ENCODE peak calls at places on chromosomes 1 and 21, in seven cellular contexts. X, S, E, W, Z, D and B are unnamed samples.

GRCh38 chr1:150186789-150187559 is 37.3 kb downstream of the PLEKHO1 start:
- DNase-seq in X (no peak), S (peak; percentile 49), E (no peak), W (peak; percentile 53), Z (peak; percentile 34), D (no peak), B (peak; percentile 46)

GRCh38 chr1:89525169-89525855 is 683 bp downstream of the LRRC8B start:
- DNase-seq in X (peak; percentile 72), S (no peak), E (peak; percentile 27), W (no peak), Z (peak; percentile 67), D (no peak), B (peak; percentile 65)

GRCh38 chr1:21818661-21819060 is 6.6 kb downstream of the LDLRAD2 start:
- DNase-seq in X (peak; percentile 74), S (no peak), E (peak; percentile 21), W (peak; percentile 91), Z (no peak), D (no peak), B (peak; percentile 50)

GRCh38 chr21:16473965-16474364 is 744.2 kb downstream of the USP25 start:
- DNase-seq in X (no peak), S (no peak), E (no peak), W (no peak), Z (no peak), D (no peak), B (no peak)

GRCh38 chr1:13543927-13544556 is 30.2 kb upstream of the LRRC38 start:
- DNase-seq in X (peak; percentile 87), S (no peak), E (no peak), W (peak; percentile 74), Z (no peak), D (peak; percentile 12), B (no peak)

GRCh38 chr1:71399594-71399993 is 318.8 kb upstream of the ZRANB2 start:
- DNase-seq in X (no peak), S (no peak), E (no peak), W (no peak), Z (no peak), D (no peak), B (no peak)

GRCh38 chr1:77031101-77031662 is 163.9 kb downstream of the ST6GALNAC5 start:
- DNase-seq in X (no peak), S (peak; percentile 41), E (no peak), W (peak; percentile 73), Z (no peak), D (no peak), B (peak; percentile 60)

GRCh38 chr1:234718509-234719453 is 108.8 kb upstream of the IRF2BP2 start:
- DNase-seq in X (no peak), S (no peak), E (no peak), W (no peak), Z (no peak), D (no peak), B (no peak)

GRCh38 chr1:188669715-188670114 is 1807.9 kb downstream of the BRINP3 start:
- DNase-seq in X (no peak), S (peak; percentile 9), E (no peak), W (no peak), Z (no peak), D (no peak), B (no peak)

GRCh38 chr1:185733818-185734709 is at the start of gene HMCN1:
- DNase-seq in X (peak; percentile 82), S (no peak), E (peak; percentile 8), W (peak; percentile 85), Z (peak; percentile 70), D (peak; percentile 39), B (peak; percentile 51)

GRCh38 chr1:241632987-241633386 is 7.2 kb downstream of the CHML start:
- DNase-seq in X (no peak), S (no peak), E (no peak), W (no peak), Z (no peak), D (no peak), B (no peak)

GRCh38 chr1:94787676-94788075 is 32.5 kb upstream of the SLC44A3 start:
- DNase-seq in X (no peak), S (no peak), E (no peak), W (no peak), Z (no peak), D (no peak), B (no peak)